ENCODE peak calls at places on chromosomes 12 and 14, in nine cellular contexts. U is Peyer's patch, K is left ventricle myocardium inferior, Z is WERI-Rb-1, W is brain microvascular endothelial cell, B is IMR-90, V is astrocyte of the spinal cord, J is prostate gland, P is lower leg skin. Y is an unnamed sample.

GRCh38 chr12:64714551-64714968 is 44.6 kb downstream of the GNS start:
- DNase-seq in U (no peak), K (no peak), Z (no peak), W (no peak), B (no peak), V (no peak), J (no peak), P (no peak), Y (no peak)

GRCh38 chr14:98608071-98609060 is 663.6 kb downstream of the BCL11B start:
- DNase-seq in U (no peak), K (no peak), Z (no peak), W (no peak), B (no peak), V (no peak), J (no peak), P (no peak), Y (no peak)

GRCh38 chr12:107356266-107356936 is 263.1 kb upstream of the CRY1 start:
- DNase-seq in U (no peak), K (no peak), Z (no peak), W (peak), B (peak), V (peak), J (no peak), P (no peak), Y (no peak)

GRCh38 chr14:87492556-87492955 is 500.4 kb downstream of the GALC start:
- DNase-seq in U (no peak), K (no peak), Z (no peak), W (no peak), B (no peak), V (no peak), J (no peak), P (no peak), Y (no peak)

GRCh38 chr12:91887957-91888356 is 257.7 kb downstream of the BTG1 start:
- DNase-seq in U (no peak), K (no peak), Z (no peak), W (no peak), B (no peak), V (no peak), J (no peak), P (no peak), Y (no peak)

GRCh38 chr12:118193477-118193876 is 57.6 kb downstream of the PEBP1 start:
- DNase-seq in U (no peak), K (no peak), Z (no peak), W (no peak), B (no peak), V (no peak), J (no peak), P (no peak), Y (no peak)

GRCh38 chr12:116048886-116049285 is 228.6 kb downstream of the MED13L start:
- DNase-seq in U (no peak), K (no peak), Z (no peak), W (no peak), B (no peak), V (no peak), J (no peak), P (no peak), Y (no peak)

GRCh38 chr14:69548566-69548965 is 26.1 kb downstream of the CCDC177 start:
- DNase-seq in U (no peak), K (no peak), Z (no peak), W (no peak), B (no peak), V (no peak), J (no peak), P (no peak), Y (no peak)

GRCh38 chr12:78863482-78864427 is 819 bp upstream of the SYT1 start:
- DNase-seq in U (peak), K (peak), Z (peak), W (peak), B (peak), V (peak), J (peak), P (no peak), Y (no peak)

GRCh38 chr14:35197015-35197414 is 74.7 kb downstream of the PRORP start:
- DNase-seq in U (no peak), K (no peak), Z (no peak), W (peak), B (peak), V (peak), J (no peak), P (no peak), Y (no peak)

GRCh38 chr14:61928300-61928699 is 166.1 kb downstream of the SNAPC1 start:
- DNase-seq in U (no peak), K (no peak), Z (no peak), W (no peak), B (no peak), V (no peak), J (no peak), P (no peak), Y (no peak)

GRCh38 chr12:4562034-4562657 is at the start of gene DYRK4:
- DNase-seq in U (peak), K (peak), Z (no peak), W (peak), B (peak), V (peak), J (peak), P (peak), Y (peak)

GRCh38 chr12:54160050-54160449 is 28.7 kb downstream of the SMUG1 start:
- DNase-seq in U (no peak), K (no peak), Z (no peak), W (no peak), B (no peak), V (no peak), J (no peak), P (no peak), Y (no peak)

GRCh38 chr14:80681651-80682050 is 259.9 kb downstream of the CEP128 start:
- DNase-seq in U (no peak), K (no peak), Z (no peak), W (no peak), B (peak), V (no peak), J (no peak), P (no peak), Y (no peak)

GRCh38 chr14:70008863-70009262 is 129.6 kb downstream of the SMOC1 start:
- DNase-seq in U (no peak), K (no peak), Z (no peak), W (no peak), B (no peak), V (no peak), J (no peak), P (no peak), Y (no peak)

GRCh38 chr14:81464253-81465001 is 64.3 kb upstream of the STON2 start:
- DNase-seq in U (no peak), K (no peak), Z (peak), W (peak), B (peak), V (peak), J (peak), P (peak), Y (no peak)

GRCh38 chr14:44962573-44963528 is 861 bp downstream of the TOGARAM1 start:
- DNase-seq in U (no peak), K (peak), Z (peak), W (peak), B (peak), V (peak), J (peak), P (peak), Y (peak)

GRCh38 chr14:85528882-85529585 is 910 bp upstream of the FLRT2 start:
- DNase-seq in U (no peak), K (no peak), Z (peak), W (peak), B (peak), V (peak), J (no peak), P (peak), Y (no peak)

GRCh38 chr14:101444116-101444515 is 117.2 kb upstream of the DIO3 start:
- DNase-seq in U (no peak), K (no peak), Z (no peak), W (no peak), B (peak), V (no peak), J (no peak), P (peak), Y (no peak)

GRCh38 chr12:109944975-109945374 is 44.9 kb downstream of the TCHP start:
- DNase-seq in U (no peak), K (no peak), Z (peak), W (peak), B (peak), V (peak), J (no peak), P (no peak), Y (no peak)

GRCh38 chr14:70640938-70641547 is 673 bp upstream of the TTC9 start:
- DNase-seq in U (peak), K (no peak), Z (peak), W (no peak), B (peak), V (peak), J (peak), P (no peak), Y (no peak)

GRCh38 chr12:112170376-112170775 is 45.0 kb downstream of the TRAFD1 start:
- DNase-seq in U (no peak), K (no peak), Z (peak), W (peak), B (no peak), V (peak), J (no peak), P (no peak), Y (no peak)

GRCh38 chr12:69000069-69000468 is 67.1 kb upstream of the CPM start:
- DNase-seq in U (no peak), K (no peak), Z (no peak), W (peak), B (no peak), V (no peak), J (no peak), P (no peak), Y (no peak)

GRCh38 chr14:104296388-104297312 is 158.3 kb downstream of the KIF26A start:
- DNase-seq in U (peak), K (peak), Z (peak), W (no peak), B (no peak), V (no peak), J (no peak), P (no peak), Y (no peak)

GRCh38 chr12:16763901-16764300 is 157.9 kb upstream of the LMO3 start:
- DNase-seq in U (no peak), K (no peak), Z (no peak), W (no peak), B (no peak), V (peak), J (no peak), P (no peak), Y (no peak)

GRCh38 chr12:124470806-124471205 is 96.6 kb downstream of the NCOR2 start:
- DNase-seq in U (no peak), K (no peak), Z (no peak), W (no peak), B (no peak), V (no peak), J (no peak), P (no peak), Y (no peak)

GRCh38 chr12:2138871-2139308 is 86.1 kb downstream of the CACNA1C start:
- DNase-seq in U (no peak), K (no peak), Z (no peak), W (peak), B (peak), V (peak), J (no peak), P (no peak), Y (no peak)

GRCh38 chr12:55446334-55446733 is 2.5 kb downstream of the OR6C2 start:
- DNase-seq in U (no peak), K (no peak), Z (no peak), W (no peak), B (no peak), V (no peak), J (no peak), P (no peak), Y (no peak)

GRCh38 chr12:69633061-69633460 is 22.4 kb upstream of the LRRC10 start:
- DNase-seq in U (no peak), K (no peak), Z (no peak), W (no peak), B (no peak), V (no peak), J (no peak), P (no peak), Y (no peak)

GRCh38 chr14:72543325-72543724 is 350.6 kb downstream of the DPF3 start:
- DNase-seq in U (no peak), K (no peak), Z (no peak), W (no peak), B (peak), V (peak), J (no peak), P (no peak), Y (no peak)

GRCh38 chr12:45234134-45234865 is 18.4 kb downstream of the ANO6 start:
- DNase-seq in U (no peak), K (no peak), Z (no peak), W (peak), B (peak), V (peak), J (peak), P (peak), Y (no peak)

GRCh38 chr14:103002578-103003350 is 54.6 kb downstream of the CDC42BPB start:
- DNase-seq in U (no peak), K (no peak), Z (no peak), W (no peak), B (no peak), V (no peak), J (no peak), P (no peak), Y (no peak)
- TF ChIP-seq CTCF in U (no peak), K (no peak), Z (no peak), W (peak), B (peak), V (peak), J (no peak), P (no peak), Y (no peak)

GRCh38 chr12:25648460-25648859 is 95.4 kb upstream of the LMNTD1 start:
- DNase-seq in U (no peak), K (peak), Z (peak), W (peak), B (peak), V (peak), J (peak), P (peak), Y (no peak)
- H3K4me3 ChIP-seq in U (no peak), K (no peak), Z (peak), W (peak), B (peak), V (peak), J (no peak), P (no peak), Y (peak)

DNA sequence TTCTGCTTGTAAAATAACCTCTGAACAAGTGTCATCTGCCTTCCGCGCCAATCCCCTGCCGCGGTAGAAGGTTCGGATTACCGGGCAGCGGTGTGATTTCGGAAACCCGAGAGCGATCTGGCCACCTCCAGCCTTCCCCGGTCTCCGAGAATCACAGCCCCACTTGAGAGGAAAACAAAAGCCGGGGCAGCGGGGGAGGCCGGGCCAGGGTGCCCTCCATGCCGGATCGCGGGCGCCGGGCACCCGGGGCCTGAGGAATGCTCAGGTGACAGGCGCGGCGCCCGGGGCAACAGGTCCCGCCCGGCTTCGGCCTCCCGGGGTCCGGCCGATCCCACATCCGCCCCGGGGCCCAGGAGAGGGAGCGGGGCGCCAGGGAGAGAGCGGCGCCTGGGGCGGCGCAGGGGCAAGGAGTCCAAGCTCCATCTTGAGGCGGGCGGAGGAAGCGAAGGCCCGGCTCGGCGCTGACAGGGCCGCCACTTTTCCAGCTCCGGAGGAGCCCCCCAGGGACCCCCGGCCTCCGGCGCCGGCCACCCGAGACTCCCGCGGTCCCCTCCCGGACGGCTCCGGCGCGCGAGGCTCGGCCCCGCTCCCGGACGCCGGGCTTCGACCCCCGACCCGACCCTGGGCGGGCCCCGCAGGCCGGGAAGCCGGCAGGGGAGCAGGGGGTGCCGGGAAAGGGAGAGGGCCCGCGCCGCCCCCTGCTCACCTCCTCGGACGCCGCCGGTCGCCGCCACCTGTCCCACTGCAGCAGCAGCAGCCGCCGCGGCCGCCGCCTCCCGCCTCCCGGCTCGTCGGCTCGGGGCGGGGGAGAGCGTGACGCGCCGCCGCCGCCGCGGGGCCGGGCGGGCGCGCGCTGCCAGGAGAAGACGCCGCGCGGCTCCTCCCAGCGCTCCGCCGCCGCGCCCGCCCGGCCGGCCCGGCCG is at the start of gene CLIP1:
- DNase-seq in U (peak), K (peak), Z (peak), W (peak), B (peak), V (peak), J (peak), P (peak), Y (no peak)
- TF ChIP-seq CTCF in U (peak), K (peak), Z (peak), W (peak), B (peak), V (peak), J (no peak), P (no peak), Y (peak)

GRCh38 chr12:98580695-98581094 is 12.8 kb upstream of the SLC25A3 start:
- DNase-seq in U (no peak), K (no peak), Z (no peak), W (no peak), B (no peak), V (no peak), J (no peak), P (no peak), Y (no peak)
- H3K4me3 ChIP-seq in U (no peak), K (no peak), Z (no peak), W (no peak), B (no peak), V (no peak), J (no peak), P (no peak), Y (no peak)

DNA sequence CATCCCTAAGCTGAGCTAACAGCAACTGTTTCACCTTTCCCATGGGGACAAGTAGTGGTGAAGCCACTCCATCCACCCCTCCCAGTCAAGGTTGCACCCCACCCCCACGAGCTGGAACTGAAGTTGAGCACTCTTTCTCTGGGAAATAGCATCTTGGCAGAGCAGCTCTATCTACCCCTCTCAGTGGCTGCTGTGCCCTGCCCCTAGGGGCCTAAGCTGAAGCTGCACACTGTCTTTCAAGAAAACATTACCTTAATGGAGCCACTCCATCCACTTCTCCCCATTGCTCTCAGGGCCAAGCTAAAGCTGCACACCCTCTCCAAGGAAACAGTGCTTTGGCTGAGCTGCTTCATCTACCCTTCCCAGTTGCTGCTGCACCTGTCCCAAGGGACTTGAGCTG is 170.6 kb upstream of the CCDC196 start:
- DNase-seq in U (no peak), K (no peak), Z (no peak), W (no peak), B (no peak), V (no peak), J (no peak), P (no peak), Y (no peak)
- TF ChIP-seq CTCF in U (no peak), K (no peak), Z (peak), W (no peak), B (no peak), V (no peak), J (no peak), P (no peak), Y (no peak)

DNA sequence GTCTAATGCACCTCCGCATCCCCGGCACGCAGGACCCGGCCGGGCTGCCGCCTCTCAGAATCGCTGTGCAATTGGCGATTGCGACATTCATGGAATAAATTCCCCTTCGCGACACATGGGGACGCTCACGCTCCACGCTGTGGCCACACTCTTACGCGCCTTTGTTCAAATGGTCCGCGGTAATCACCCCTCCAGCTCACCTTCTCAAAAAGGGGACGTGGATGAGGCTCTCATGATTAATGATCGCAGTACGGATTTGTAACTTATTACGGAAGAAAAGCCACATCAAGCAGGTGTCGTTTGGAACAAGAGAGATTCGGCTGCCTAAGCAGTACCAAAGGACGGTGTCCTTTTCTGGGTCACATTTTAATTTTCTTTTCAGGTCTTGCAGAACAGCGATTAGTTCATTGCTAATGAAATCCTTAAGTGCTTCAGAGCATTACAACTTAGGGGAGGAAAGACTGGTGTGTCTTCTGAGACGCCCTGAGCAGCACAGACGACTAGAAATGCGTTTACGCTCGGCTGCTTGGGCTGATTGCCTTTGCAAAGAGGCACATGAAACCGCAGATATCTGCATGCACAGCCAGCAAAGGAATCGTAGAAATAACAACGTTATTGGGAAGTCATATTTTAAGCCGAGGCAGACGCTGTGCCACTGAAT is 37.3 kb upstream of the ADGRD1 start:
- DNase-seq in U (peak), K (peak), Z (peak), W (peak), B (peak), V (peak), J (no peak), P (no peak), Y (no peak)
- H3K4me3 ChIP-seq in U (no peak), K (peak), Z (peak), W (no peak), B (no peak), V (no peak), J (no peak), P (no peak), Y (peak)

DNA sequence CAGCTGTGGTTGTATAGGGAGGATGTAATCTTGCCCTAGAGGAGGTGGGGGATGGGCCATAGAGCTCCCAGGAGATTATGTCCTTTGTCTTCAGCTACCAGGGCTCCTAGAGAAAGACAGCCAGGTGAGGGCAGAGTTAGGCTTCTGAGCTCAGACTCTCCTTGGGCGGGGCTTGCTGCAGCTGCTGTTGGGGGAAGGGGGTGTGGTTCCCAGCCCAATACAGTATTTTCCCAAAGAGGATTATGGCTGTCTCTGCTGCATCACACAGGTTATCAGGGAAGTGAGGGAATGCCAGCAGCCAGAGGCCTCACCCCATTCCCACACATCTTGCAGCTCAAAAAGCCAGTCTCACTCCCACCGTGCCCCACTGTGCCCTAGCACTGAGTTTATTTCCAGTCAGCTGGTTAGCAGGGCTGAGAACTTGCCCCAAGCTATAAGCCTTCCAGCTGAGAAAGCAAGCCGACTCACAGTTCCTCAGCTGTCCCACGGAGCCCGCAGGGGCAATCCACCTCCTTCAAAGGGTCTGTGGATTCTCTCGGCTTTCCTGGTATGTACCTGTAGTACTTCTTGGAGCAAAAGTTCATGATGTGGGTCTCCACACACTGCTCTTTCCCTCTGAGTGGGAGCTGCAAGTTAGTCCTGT is 217.3 kb upstream of the CPNE8 start:
- DNase-seq in U (no peak), K (no peak), Z (peak), W (no peak), B (no peak), V (no peak), J (no peak), P (no peak), Y (no peak)
- TF ChIP-seq CTCF in U (no peak), K (no peak), Z (no peak), W (no peak), B (no peak), V (no peak), J (no peak), P (no peak), Y (no peak)

GRCh38 chr12:85448548-85449139 is 168.6 kb downstream of the ALX1 start:
- DNase-seq in U (no peak), K (no peak), Z (no peak), W (no peak), B (peak), V (peak), J (no peak), P (no peak), Y (no peak)
- H3K4me3 ChIP-seq in U (no peak), K (no peak), Z (no peak), W (no peak), B (no peak), V (no peak), J (no peak), P (no peak), Y (no peak)